ENCODE peak calls at places on chromosomes 5 and 9, in seven cellular contexts. I is A673, D is right lobe of liver, G is Peyer's patch, S is IMR-90, Q is ovary, C is heart left ventricle. V is an unnamed sample. For H3K4me1, the result is how much of the 10 kb centered on the place peaks cover.

GRCh38 chr9:20225841-20226240 is 396.5 kb downstream of the MLLT3 start:
- DNase-seq in I (no peak), D (no peak), G (no peak), S (no peak), Q (no peak), C (no peak), V (no peak)

GRCh38 chr5:120240716-120241115 is 223.4 kb upstream of the PRR16 start:
- DNase-seq in I (no peak), D (no peak), G (no peak), S (peak), Q (no peak), C (no peak), V (no peak)

GRCh38 chr9:104826911-104827310 is 63.0 kb downstream of the NIPSNAP3B start:
- DNase-seq in I (no peak), D (no peak), G (no peak), S (no peak), Q (no peak), C (no peak), V (no peak)

GRCh38 chr9:89463986-89464901 is 33.7 kb downstream of the SEMA4D start:
- DNase-seq in I (no peak), D (no peak), G (peak), S (no peak), Q (no peak), C (no peak), V (peak)

GRCh38 chr5:102815560-102816324 is 60.6 kb downstream of the PAM start:
- DNase-seq in I (peak), D (no peak), G (no peak), S (no peak), Q (no peak), C (no peak), V (no peak)

GRCh38 chr9:114799441-114799840 is 6.4 kb downstream of the TNFSF15 start:
- DNase-seq in I (no peak), D (no peak), G (no peak), S (no peak), Q (no peak), C (no peak), V (no peak)

GRCh38 chr5:1409386-1410110 is 35.7 kb downstream of the SLC6A3 start:
- DNase-seq in I (peak), D (peak), G (peak), S (peak), Q (no peak), C (peak), V (no peak)

GRCh38 chr9:96160866-96161265 is 141.1 kb downstream of the HSD17B3 start:
- DNase-seq in I (no peak), D (no peak), G (no peak), S (no peak), Q (no peak), C (no peak), V (no peak)

GRCh38 chr9:83708515-83709158 is 879 bp upstream of the UBQLN1 start:
- DNase-seq in I (peak), D (peak), G (peak), S (peak), Q (peak), C (peak), V (peak)

GRCh38 chr9:131651160-131651559 is 88.7 kb downstream of the RAPGEF1 start:
- DNase-seq in I (no peak), D (no peak), G (no peak), S (no peak), Q (no peak), C (no peak), V (no peak)

GRCh38 chr5:142118421-142118686 is 9.8 kb downstream of the NDFIP1 start:
- DNase-seq in I (no peak), D (no peak), G (no peak), S (no peak), Q (no peak), C (no peak), V (no peak)

GRCh38 chr9:98536542-98537173 is 172.1 kb downstream of the GABBR2 start:
- DNase-seq in I (peak), D (no peak), G (no peak), S (no peak), Q (no peak), C (no peak), V (no peak)

GRCh38 chr5:124881333-124881732 is 134.9 kb upstream of the ZNF608 start:
- DNase-seq in I (no peak), D (no peak), G (no peak), S (no peak), Q (no peak), C (no peak), V (no peak)

GRCh38 chr9:83707518-83707767 is 315 bp downstream of the UBQLN1 start:
- DNase-seq in I (no peak), D (no peak), G (no peak), S (no peak), Q (no peak), C (no peak), V (peak)

GRCh38 chr9:135214054-135214640 is 126.7 kb downstream of the OLFM1 start:
- DNase-seq in I (no peak), D (peak), G (peak), S (no peak), Q (no peak), C (peak), V (no peak)

GRCh38 chr5:86623785-86624483 is 6.2 kb downstream of the COX7C start:
- DNase-seq in I (no peak), D (no peak), G (no peak), S (no peak), Q (no peak), C (no peak), V (no peak)

GRCh38 chr9:109969559-109970237 is 189.7 kb downstream of the PALM2AKAP2 start:
- DNase-seq in I (no peak), D (no peak), G (no peak), S (peak), Q (no peak), C (no peak), V (no peak)

GRCh38 chr5:151042453-151043093 is 22.2 kb downstream of the GPX3 start:
- DNase-seq in I (no peak), D (peak), G (peak), S (no peak), Q (no peak), C (no peak), V (no peak)

GRCh38 chr5:108472237-108472636 is 90.3 kb upstream of the FBXL17 start:
- DNase-seq in I (no peak), D (no peak), G (no peak), S (peak), Q (no peak), C (no peak), V (no peak)

GRCh38 chr9:98575379-98576346 is 133.1 kb downstream of the GABBR2 start:
- DNase-seq in I (no peak), D (no peak), G (no peak), S (peak), Q (no peak), C (no peak), V (peak)

GRCh38 chr9:6781476-6781875 is 23.7 kb downstream of the KDM4C start:
- DNase-seq in I (no peak), D (no peak), G (no peak), S (peak), Q (no peak), C (no peak), V (no peak)

GRCh38 chr5:53276825-53277224 is 167.3 kb upstream of the MOCS2 start:
- DNase-seq in I (no peak), D (no peak), G (no peak), S (peak), Q (no peak), C (no peak), V (no peak)

GRCh38 chr5:180390441-180391190 is 37.5 kb upstream of the GFPT2 start:
- DNase-seq in I (no peak), D (no peak), G (no peak), S (no peak), Q (no peak), C (no peak), V (no peak)

GRCh38 chr5:136511046-136511445 is 145.7 kb upstream of the TRPC7 start:
- DNase-seq in I (no peak), D (no peak), G (no peak), S (no peak), Q (no peak), C (no peak), V (no peak)

GRCh38 chr5:171162165-171162564 is 146.9 kb upstream of the TLX3 start:
- DNase-seq in I (no peak), D (no peak), G (no peak), S (no peak), Q (no peak), C (no peak), V (no peak)

GRCh38 chr5:176596689-176597416 is 13.1 kb downstream of the GPRIN1 start:
- DNase-seq in I (no peak), D (peak), G (peak), S (no peak), Q (peak), C (peak), V (peak)

GRCh38 chr5:146049704-146050026 is 55.7 kb downstream of the PLAC8L1 start:
- DNase-seq in I (no peak), D (no peak), G (no peak), S (no peak), Q (no peak), C (no peak), V (no peak)

GRCh38 chr9:130013326-130013725 is 29.7 kb downstream of the FNBP1 start:
- DNase-seq in I (no peak), D (no peak), G (no peak), S (no peak), Q (no peak), C (no peak), V (no peak)

GRCh38 chr9:130008577-130008976 is 34.4 kb downstream of the FNBP1 start:
- DNase-seq in I (no peak), D (no peak), G (no peak), S (no peak), Q (no peak), C (no peak), V (no peak)

GRCh38 chr9:130015353-130016019 is 27.5 kb downstream of the FNBP1 start:
- DNase-seq in I (no peak), D (no peak), G (no peak), S (no peak), Q (no peak), C (no peak), V (no peak)

GRCh38 chr9:130010151-130010988 is 32.6 kb downstream of the FNBP1 start:
- DNase-seq in I (no peak), D (no peak), G (no peak), S (no peak), Q (no peak), C (no peak), V (no peak)
- H3K27ac ChIP-seq in I (no peak), D (no peak), G (peak), S (no peak), Q (no peak), C (no peak), V (peak)

GRCh38 chr5:78805474-78806124 is 157.0 kb upstream of the LHFPL2 start:
- DNase-seq in I (no peak), D (no peak), G (no peak), S (peak), Q (peak), C (no peak), V (no peak)
- H3K4me1 ChIP-seq in I (under half), D (under half), G (under half), S (under half), Q (under half), C (under half), V (under half)

DNA sequence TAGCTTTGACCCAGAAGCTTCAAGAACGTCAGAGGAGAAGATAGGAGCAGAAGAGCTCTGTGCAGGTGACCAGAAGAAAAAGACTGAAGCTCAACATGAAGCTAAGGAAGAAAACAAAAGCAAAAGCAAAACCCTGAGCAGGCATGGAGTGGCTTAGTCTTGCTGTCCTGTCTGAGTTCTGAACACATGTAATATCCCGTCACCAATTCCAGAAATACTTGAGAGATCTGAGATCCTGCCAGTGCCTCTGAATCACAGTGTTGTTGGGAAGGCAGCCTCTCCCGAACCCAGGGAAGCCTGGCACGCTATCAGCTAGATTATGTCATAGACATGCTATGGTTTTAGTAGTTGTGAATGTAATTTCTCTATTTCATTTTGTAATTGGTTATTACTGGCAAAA is 235.7 kb downstream of the ICE1 start:
- DNase-seq in I (no peak), D (no peak), G (no peak), S (no peak), Q (no peak), C (peak), V (no peak)
- H3K4me3 ChIP-seq in I (no peak), D (no peak), G (no peak), S (no peak), Q (no peak), C (no peak), V (peak)

DNA sequence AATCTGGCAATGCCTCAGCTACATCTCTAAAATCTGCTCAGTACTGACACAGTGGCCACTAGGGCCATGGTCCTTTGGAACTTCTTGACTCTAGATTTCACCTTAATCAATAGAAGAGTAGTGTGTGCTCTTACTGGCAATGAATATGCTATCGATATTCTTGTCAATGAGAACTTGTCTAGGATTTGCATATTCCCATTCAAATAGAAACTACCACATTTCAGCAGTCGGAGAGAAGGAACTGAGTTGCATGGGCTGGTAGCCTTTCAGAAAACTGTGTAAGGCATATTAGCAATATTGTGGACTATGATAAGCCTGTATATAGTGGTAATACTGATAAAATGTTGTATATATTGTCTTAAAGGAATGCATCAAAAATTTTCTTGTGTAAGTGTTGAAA is 45.3 kb upstream of the NAA35 start:
- DNase-seq in I (no peak), D (no peak), G (no peak), S (no peak), Q (no peak), C (no peak), V (no peak)
- H3K27ac ChIP-seq in I (no peak), D (no peak), G (no peak), S (no peak), Q (no peak), C (no peak), V (no peak)